ENCODE peak calls at places on chromosomes 6 and 20, in eight cellular contexts. One of them, this sample, is unnamed.

GRCh38 chr6:151087861-151088598 is 151.7 kb upstream of the AKAP12 start:
- DNase-seq in K562: peak
- DNase-seq in spleen: no peak
- DNase-seq in A549: peak
- DNase-seq in BE2C: no peak
- DNase-seq in testis: no peak
- DNase-seq in left ventricle myocardium inferior: peak
- DNase-seq in astrocyte of the spinal cord: peak
- DNase-seq in this sample: no peak

GRCh38 chr6:157339432-157339831 is 16.1 kb upstream of the TMEM242 start:
- DNase-seq in astrocyte of the spinal cord: no peak
- DNase-seq in A549: no peak
- DNase-seq in left ventricle myocardium inferior: no peak
- DNase-seq in K562: no peak
- DNase-seq in spleen: no peak
- DNase-seq in testis: no peak
- DNase-seq in BE2C: no peak
- DNase-seq in this sample: no peak

GRCh38 chr6:135114355-135115145 is 59.9 kb upstream of the HBS1L start:
- DNase-seq in BE2C: no peak
- DNase-seq in astrocyte of the spinal cord: no peak
- DNase-seq in spleen: no peak
- DNase-seq in left ventricle myocardium inferior: no peak
- DNase-seq in K562: no peak
- DNase-seq in testis: no peak
- DNase-seq in A549: no peak
- DNase-seq in this sample: no peak

GRCh38 chr20:63693975-63694595 is 2.4 kb upstream of the TNFRSF6B start:
- DNase-seq in A549: no peak
- DNase-seq in K562: no peak
- DNase-seq in BE2C: no peak
- DNase-seq in astrocyte of the spinal cord: no peak
- DNase-seq in testis: no peak
- DNase-seq in left ventricle myocardium inferior: no peak
- DNase-seq in spleen: peak
- DNase-seq in this sample: no peak

GRCh38 chr6:33997265-33997664 is 148.6 kb downstream of the GRM4 start:
- DNase-seq in BE2C: no peak
- DNase-seq in testis: no peak
- DNase-seq in astrocyte of the spinal cord: no peak
- DNase-seq in A549: no peak
- DNase-seq in left ventricle myocardium inferior: no peak
- DNase-seq in spleen: no peak
- DNase-seq in K562: no peak
- DNase-seq in this sample: no peak

GRCh38 chr6:56714273-56714672 is 71.6 kb upstream of the DST start:
- DNase-seq in astrocyte of the spinal cord: no peak
- DNase-seq in A549: no peak
- DNase-seq in K562: no peak
- DNase-seq in spleen: no peak
- DNase-seq in left ventricle myocardium inferior: no peak
- DNase-seq in testis: no peak
- DNase-seq in BE2C: no peak
- DNase-seq in this sample: no peak

GRCh38 chr20:12596863-12597262 is 411.9 kb upstream of the SPTLC3 start:
- DNase-seq in astrocyte of the spinal cord: no peak
- DNase-seq in A549: no peak
- DNase-seq in K562: no peak
- DNase-seq in BE2C: no peak
- DNase-seq in left ventricle myocardium inferior: no peak
- DNase-seq in testis: no peak
- DNase-seq in spleen: no peak
- DNase-seq in this sample: no peak

GRCh38 chr6:36595168-36595818 is 1.1 kb downstream of the SRSF3 start:
- DNase-seq in testis: peak
- DNase-seq in astrocyte of the spinal cord: peak
- DNase-seq in A549: peak
- DNase-seq in BE2C: no peak
- DNase-seq in K562: peak
- DNase-seq in spleen: no peak
- DNase-seq in left ventricle myocardium inferior: no peak
- DNase-seq in this sample: no peak

GRCh38 chr20:20568604-20569205 is 143.7 kb downstream of the RALGAPA2 start:
- DNase-seq in BE2C: peak
- DNase-seq in A549: peak
- DNase-seq in K562: peak
- DNase-seq in astrocyte of the spinal cord: peak
- DNase-seq in testis: peak
- DNase-seq in spleen: no peak
- DNase-seq in left ventricle myocardium inferior: no peak
- DNase-seq in this sample: peak

GRCh38 chr20:43749734-43750294 is 23.0 kb upstream of the GTSF1L start:
- DNase-seq in spleen: peak
- DNase-seq in astrocyte of the spinal cord: peak
- DNase-seq in K562: peak
- DNase-seq in left ventricle myocardium inferior: peak
- DNase-seq in testis: peak
- DNase-seq in A549: peak
- DNase-seq in BE2C: peak
- DNase-seq in this sample: peak

GRCh38 chr6:129748212-129748900 is 38.4 kb upstream of the ARHGAP18 start:
- DNase-seq in astrocyte of the spinal cord: peak
- DNase-seq in spleen: peak
- DNase-seq in A549: no peak
- DNase-seq in BE2C: peak
- DNase-seq in K562: peak
- DNase-seq in left ventricle myocardium inferior: no peak
- DNase-seq in testis: no peak
- DNase-seq in this sample: no peak

GRCh38 chr6:42532038-42532669 is 31.7 kb upstream of the UBR2 start:
- DNase-seq in A549: peak
- DNase-seq in left ventricle myocardium inferior: no peak
- DNase-seq in K562: peak
- DNase-seq in BE2C: peak
- DNase-seq in testis: peak
- DNase-seq in spleen: no peak
- DNase-seq in astrocyte of the spinal cord: peak
- DNase-seq in this sample: no peak

GRCh38 chr20:62025832-62026563 is 39.7 kb downstream of the TAF4 start:
- DNase-seq in K562: peak
- DNase-seq in spleen: no peak
- DNase-seq in astrocyte of the spinal cord: peak
- DNase-seq in testis: peak
- DNase-seq in A549: no peak
- DNase-seq in left ventricle myocardium inferior: no peak
- DNase-seq in BE2C: no peak
- DNase-seq in this sample: no peak

GRCh38 chr6:4125933-4126864 is 9.2 kb downstream of the ECI2 start:
- DNase-seq in spleen: no peak
- DNase-seq in A549: peak
- DNase-seq in BE2C: no peak
- DNase-seq in K562: peak
- DNase-seq in testis: no peak
- DNase-seq in left ventricle myocardium inferior: no peak
- DNase-seq in astrocyte of the spinal cord: peak
- DNase-seq in this sample: no peak

GRCh38 chr20:57570145-57570850 is 9.4 kb downstream of the PCK1 start:
- DNase-seq in BE2C: no peak
- DNase-seq in left ventricle myocardium inferior: no peak
- DNase-seq in spleen: peak
- DNase-seq in testis: no peak
- DNase-seq in A549: no peak
- DNase-seq in astrocyte of the spinal cord: no peak
- DNase-seq in K562: no peak
- DNase-seq in this sample: no peak

GRCh38 chr6:72746276-72746675 is 124.4 kb downstream of the KCNQ5 start:
- DNase-seq in astrocyte of the spinal cord: peak
- DNase-seq in BE2C: no peak
- DNase-seq in A549: peak
- DNase-seq in K562: no peak
- DNase-seq in spleen: no peak
- DNase-seq in testis: no peak
- DNase-seq in left ventricle myocardium inferior: no peak
- DNase-seq in this sample: no peak

GRCh38 chr20:21396045-21396893 is 1.1 kb downstream of the NKX2-4 start:
- DNase-seq in left ventricle myocardium inferior: no peak
- DNase-seq in spleen: no peak
- DNase-seq in testis: peak
- DNase-seq in astrocyte of the spinal cord: no peak
- DNase-seq in BE2C: peak
- DNase-seq in K562: no peak
- DNase-seq in A549: no peak
- DNase-seq in this sample: peak

GRCh38 chr6:64838726-64839125 is 868.3 kb downstream of the EYS start:
- DNase-seq in spleen: no peak
- DNase-seq in left ventricle myocardium inferior: no peak
- DNase-seq in astrocyte of the spinal cord: no peak
- DNase-seq in A549: no peak
- DNase-seq in K562: no peak
- DNase-seq in testis: no peak
- DNase-seq in BE2C: no peak
- DNase-seq in this sample: no peak

GRCh38 chr6:7172605-7173185 is 64.9 kb downstream of the RREB1 start:
- DNase-seq in K562: no peak
- DNase-seq in left ventricle myocardium inferior: no peak
- DNase-seq in spleen: no peak
- DNase-seq in astrocyte of the spinal cord: peak
- DNase-seq in testis: no peak
- DNase-seq in A549: no peak
- DNase-seq in BE2C: no peak
- DNase-seq in this sample: no peak

GRCh38 chr6:168887621-168888020 is 366.0 kb downstream of the THBS2 start:
- DNase-seq in testis: no peak
- DNase-seq in left ventricle myocardium inferior: no peak
- DNase-seq in K562: no peak
- DNase-seq in A549: no peak
- DNase-seq in spleen: no peak
- DNase-seq in BE2C: no peak
- DNase-seq in astrocyte of the spinal cord: no peak
- DNase-seq in this sample: no peak
- TF ChIP-seq CTCF in testis: no peak
- TF ChIP-seq CTCF in left ventricle myocardium inferior: no peak
- TF ChIP-seq CTCF in K562: no peak
- TF ChIP-seq CTCF in A549: no peak
- TF ChIP-seq CTCF in spleen: no peak
- TF ChIP-seq CTCF in BE2C: no peak
- TF ChIP-seq CTCF in astrocyte of the spinal cord: no peak
- TF ChIP-seq CTCF in this sample: no peak

GRCh38 chr20:42483694-42484303 is 705.9 kb downstream of the PTPRT start:
- DNase-seq in testis: peak
- DNase-seq in spleen: no peak
- DNase-seq in A549: peak
- DNase-seq in BE2C: peak
- DNase-seq in K562: peak
- DNase-seq in astrocyte of the spinal cord: no peak
- DNase-seq in left ventricle myocardium inferior: no peak
- DNase-seq in this sample: peak
- TF ChIP-seq CTCF in testis: peak
- TF ChIP-seq CTCF in spleen: no peak
- TF ChIP-seq CTCF in A549: no peak
- TF ChIP-seq CTCF in BE2C: peak
- TF ChIP-seq CTCF in K562: peak
- TF ChIP-seq CTCF in astrocyte of the spinal cord: peak
- TF ChIP-seq CTCF in left ventricle myocardium inferior: peak
- TF ChIP-seq CTCF in this sample: peak

GRCh38 chr6:107599043-107599442 is 109.1 kb downstream of the SOBP start:
- DNase-seq in testis: no peak
- DNase-seq in A549: no peak
- DNase-seq in BE2C: no peak
- DNase-seq in left ventricle myocardium inferior: no peak
- DNase-seq in astrocyte of the spinal cord: no peak
- DNase-seq in spleen: no peak
- DNase-seq in K562: no peak
- DNase-seq in this sample: no peak

GRCh38 chr6:107601406-107601805 is 111.5 kb downstream of the SOBP start:
- DNase-seq in left ventricle myocardium inferior: no peak
- DNase-seq in A549: no peak
- DNase-seq in K562: no peak
- DNase-seq in BE2C: no peak
- DNase-seq in testis: no peak
- DNase-seq in spleen: no peak
- DNase-seq in astrocyte of the spinal cord: no peak
- DNase-seq in this sample: no peak

GRCh38 chr6:107600111-107600510 is 110.2 kb downstream of the SOBP start:
- DNase-seq in spleen: no peak
- DNase-seq in left ventricle myocardium inferior: no peak
- DNase-seq in astrocyte of the spinal cord: no peak
- DNase-seq in A549: peak
- DNase-seq in testis: no peak
- DNase-seq in K562: no peak
- DNase-seq in BE2C: no peak
- DNase-seq in this sample: no peak

GRCh38 chr6:107600936-107601335 is 111.0 kb downstream of the SOBP start:
- DNase-seq in BE2C: no peak
- DNase-seq in K562: no peak
- DNase-seq in A549: peak
- DNase-seq in astrocyte of the spinal cord: peak
- DNase-seq in left ventricle myocardium inferior: no peak
- DNase-seq in testis: peak
- DNase-seq in spleen: no peak
- DNase-seq in this sample: no peak

GRCh38 chr6:107598091-107598490 is 108.2 kb downstream of the SOBP start:
- DNase-seq in BE2C: no peak
- DNase-seq in left ventricle myocardium inferior: no peak
- DNase-seq in testis: no peak
- DNase-seq in spleen: no peak
- DNase-seq in K562: no peak
- DNase-seq in astrocyte of the spinal cord: no peak
- DNase-seq in A549: no peak
- DNase-seq in this sample: no peak
- TF ChIP-seq CTCF in BE2C: no peak
- TF ChIP-seq CTCF in left ventricle myocardium inferior: no peak
- TF ChIP-seq CTCF in testis: no peak
- TF ChIP-seq CTCF in spleen: no peak
- TF ChIP-seq CTCF in K562: no peak
- TF ChIP-seq CTCF in astrocyte of the spinal cord: no peak
- TF ChIP-seq CTCF in A549: no peak
- TF ChIP-seq CTCF in this sample: no peak

GRCh38 chr6:130761286-130761685 is 65.9 kb upstream of the SMLR1 start:
- DNase-seq in testis: no peak
- DNase-seq in astrocyte of the spinal cord: no peak
- DNase-seq in left ventricle myocardium inferior: no peak
- DNase-seq in spleen: no peak
- DNase-seq in K562: no peak
- DNase-seq in BE2C: no peak
- DNase-seq in A549: no peak
- DNase-seq in this sample: no peak

GRCh38 chr6:130755368-130756034 is 71.7 kb upstream of the SMLR1 start:
- DNase-seq in K562: no peak
- DNase-seq in testis: no peak
- DNase-seq in left ventricle myocardium inferior: no peak
- DNase-seq in BE2C: no peak
- DNase-seq in astrocyte of the spinal cord: no peak
- DNase-seq in A549: no peak
- DNase-seq in spleen: no peak
- DNase-seq in this sample: no peak

GRCh38 chr6:130756836-130757235 is 70.4 kb upstream of the SMLR1 start:
- DNase-seq in left ventricle myocardium inferior: no peak
- DNase-seq in spleen: no peak
- DNase-seq in A549: no peak
- DNase-seq in K562: no peak
- DNase-seq in astrocyte of the spinal cord: no peak
- DNase-seq in testis: no peak
- DNase-seq in BE2C: no peak
- DNase-seq in this sample: no peak

GRCh38 chr6:130758818-130759217 is 68.4 kb upstream of the SMLR1 start:
- DNase-seq in astrocyte of the spinal cord: no peak
- DNase-seq in K562: no peak
- DNase-seq in left ventricle myocardium inferior: no peak
- DNase-seq in A549: no peak
- DNase-seq in testis: no peak
- DNase-seq in spleen: no peak
- DNase-seq in BE2C: no peak
- DNase-seq in this sample: no peak

GRCh38 chr6:130760006-130760405 is 67.2 kb upstream of the SMLR1 start:
- DNase-seq in testis: peak
- DNase-seq in left ventricle myocardium inferior: no peak
- DNase-seq in K562: no peak
- DNase-seq in spleen: no peak
- DNase-seq in astrocyte of the spinal cord: peak
- DNase-seq in A549: peak
- DNase-seq in BE2C: no peak
- DNase-seq in this sample: peak
- TF ChIP-seq CTCF in testis: no peak
- TF ChIP-seq CTCF in left ventricle myocardium inferior: no peak
- TF ChIP-seq CTCF in K562: no peak
- TF ChIP-seq CTCF in spleen: no peak
- TF ChIP-seq CTCF in astrocyte of the spinal cord: peak
- TF ChIP-seq CTCF in A549: peak
- TF ChIP-seq CTCF in BE2C: no peak
- TF ChIP-seq CTCF in this sample: peak